ENCODE peak calls at places on chromosomes 6 and 20, in four cellular contexts. One of them, this sample, is unnamed.

GRCh38 chr6:106820412-106820852 is 154.1 kb downstream of the CD24 start:
- DNase-seq in neural progenitor cell: no peak
- DNase-seq in pancreas: no peak
- DNase-seq in DND-41: no peak
- DNase-seq in this sample: peak; percentile 42

GRCh38 chr20:56111951-56112730 is 106.8 kb upstream of the CBLN4 start:
- DNase-seq in pancreas: no peak
- DNase-seq in neural progenitor cell: no peak
- DNase-seq in DND-41: no peak
- DNase-seq in this sample: no peak

GRCh38 chr6:113696960-113697359 is 160.2 kb upstream of the MARCKS start:
- DNase-seq in DND-41: no peak
- DNase-seq in neural progenitor cell: no peak
- DNase-seq in pancreas: no peak
- DNase-seq in this sample: no peak

GRCh38 chr20:14992071-14992654 is 654.8 kb upstream of the FLRT3 start:
- DNase-seq in DND-41: no peak
- DNase-seq in pancreas: no peak
- DNase-seq in neural progenitor cell: no peak
- DNase-seq in this sample: no peak

GRCh38 chr6:112183271-112183671 is 71.1 kb downstream of the LAMA4 start:
- DNase-seq in neural progenitor cell: no peak
- DNase-seq in DND-41: no peak
- DNase-seq in pancreas: no peak
- DNase-seq in this sample: no peak

GRCh38 chr6:131660195-131660594 is 23.1 kb downstream of the ENPP3 start:
- DNase-seq in neural progenitor cell: no peak
- DNase-seq in pancreas: no peak
- DNase-seq in DND-41: no peak
- DNase-seq in this sample: no peak

GRCh38 chr6:167049275-167049674 is 50.1 kb downstream of the CEP43 start:
- DNase-seq in pancreas: no peak
- DNase-seq in DND-41: no peak
- DNase-seq in neural progenitor cell: no peak
- DNase-seq in this sample: no peak

GRCh38 chr6:3232017-3232838 is 4.8 kb upstream of the TUBB2B start:
- DNase-seq in DND-41: no peak
- DNase-seq in pancreas: no peak
- DNase-seq in neural progenitor cell: peak; percentile 45
- DNase-seq in this sample: no peak

GRCh38 chr6:39157511-39157910 is 42.5 kb upstream of the SAYSD1 start:
- DNase-seq in pancreas: no peak
- DNase-seq in DND-41: no peak
- DNase-seq in neural progenitor cell: no peak
- DNase-seq in this sample: no peak

GRCh38 chr20:41029150-41029872 is 689 bp downstream of the TOP1 start:
- DNase-seq in neural progenitor cell: peak; percentile 53
- DNase-seq in pancreas: no peak
- DNase-seq in DND-41: peak; percentile 52
- DNase-seq in this sample: peak; percentile 77

GRCh38 chr6:41174610-41175009 is 11.7 kb upstream of the TREM2 start:
- DNase-seq in pancreas: no peak
- DNase-seq in neural progenitor cell: no peak
- DNase-seq in DND-41: no peak
- DNase-seq in this sample: no peak

GRCh38 chr6:156807795-156808194 is 30.6 kb downstream of the ARID1B start:
- DNase-seq in DND-41: no peak
- DNase-seq in pancreas: no peak
- DNase-seq in neural progenitor cell: no peak
- DNase-seq in this sample: no peak

GRCh38 chr6:54248319-54248718 is 59.9 kb upstream of the TINAG start:
- DNase-seq in neural progenitor cell: no peak
- DNase-seq in DND-41: no peak
- DNase-seq in pancreas: no peak
- DNase-seq in this sample: no peak

GRCh38 chr20:44832724-44833123 is 22.4 kb upstream of the RIMS4 start:
- DNase-seq in DND-41: no peak
- DNase-seq in neural progenitor cell: no peak
- DNase-seq in pancreas: no peak
- DNase-seq in this sample: peak; percentile 51

GRCh38 chr20:24045621-24046020 is 57.0 kb upstream of the GGTLC1 start:
- DNase-seq in pancreas: no peak
- DNase-seq in neural progenitor cell: no peak
- DNase-seq in DND-41: peak; percentile 61
- DNase-seq in this sample: no peak

GRCh38 chr20:41286240-41286851 is 31.2 kb downstream of the ZHX3 start:
- DNase-seq in pancreas: no peak
- DNase-seq in DND-41: no peak
- DNase-seq in neural progenitor cell: no peak
- DNase-seq in this sample: no peak

GRCh38 chr6:138499303-138499991 is at the start of gene NHSL1:
- DNase-seq in pancreas: no peak
- DNase-seq in neural progenitor cell: peak; percentile 51
- DNase-seq in DND-41: no peak
- DNase-seq in this sample: peak; percentile 17

GRCh38 chr20:51318058-51318960 is 224.2 kb downstream of the NFATC2 start:
- DNase-seq in neural progenitor cell: peak; percentile 84
- DNase-seq in DND-41: peak; percentile 30
- DNase-seq in pancreas: peak; percentile 19
- DNase-seq in this sample: no peak

GRCh38 chr6:47655719-47656595 is 42.4 kb upstream of the ADGRF4 start:
- DNase-seq in DND-41: peak; percentile 27
- DNase-seq in neural progenitor cell: peak; percentile 50
- DNase-seq in pancreas: no peak
- DNase-seq in this sample: peak; percentile 78

GRCh38 chr6:35599761-35600658 is 87.3 kb upstream of the TULP1 start:
- DNase-seq in pancreas: no peak
- DNase-seq in DND-41: no peak
- DNase-seq in neural progenitor cell: no peak
- DNase-seq in this sample: no peak

GRCh38 chr6:8780653-8781052 is 345.3 kb upstream of the SLC35B3 start:
- DNase-seq in neural progenitor cell: no peak
- DNase-seq in pancreas: no peak
- DNase-seq in DND-41: no peak
- DNase-seq in this sample: no peak

GRCh38 chr6:71289802-71290175 is 1.2 kb downstream of the OGFRL1 start:
- DNase-seq in neural progenitor cell: no peak
- DNase-seq in DND-41: no peak
- DNase-seq in pancreas: no peak
- DNase-seq in this sample: no peak

GRCh38 chr20:19940945-19941590 is 76.1 kb upstream of the NAA20 start:
- DNase-seq in neural progenitor cell: no peak
- DNase-seq in DND-41: no peak
- DNase-seq in pancreas: no peak
- DNase-seq in this sample: no peak

GRCh38 chr20:19943021-19943659 is 74.0 kb upstream of the NAA20 start:
- DNase-seq in neural progenitor cell: no peak
- DNase-seq in pancreas: no peak
- DNase-seq in DND-41: no peak
- DNase-seq in this sample: no peak

GRCh38 chr20:19944772-19945459 is 72.2 kb upstream of the NAA20 start:
- DNase-seq in DND-41: no peak
- DNase-seq in pancreas: no peak
- DNase-seq in neural progenitor cell: no peak
- DNase-seq in this sample: no peak

GRCh38 chr20:19945732-19946670 is 71.2 kb upstream of the NAA20 start:
- DNase-seq in DND-41: no peak
- DNase-seq in pancreas: peak; percentile 49
- DNase-seq in neural progenitor cell: no peak
- DNase-seq in this sample: no peak

GRCh38 chr20:19942611-19943010 is 74.6 kb upstream of the NAA20 start:
- DNase-seq in DND-41: no peak
- DNase-seq in pancreas: no peak
- DNase-seq in neural progenitor cell: no peak
- DNase-seq in this sample: no peak
- H3K4me1 ChIP-seq in DND-41: peaks cover 5% of the 10 kb centered on the region
- H3K4me1 ChIP-seq in pancreas: peaks cover 45% of the 10 kb centered on the region
- H3K4me1 ChIP-seq in neural progenitor cell: no peaks in the 10 kb centered on the region
- H3K4me1 ChIP-seq in this sample: peaks cover 11% of the 10 kb centered on the region

GRCh38 chr6:154039231-154039842 is at the start of gene OPRM1:
- DNase-seq in DND-41: peak; percentile 26
- DNase-seq in neural progenitor cell: peak; percentile 94
- DNase-seq in pancreas: peak; percentile 34
- DNase-seq in this sample: no peak
- H3K36me3 ChIP-seq in DND-41: no peaks in the 10 kb centered on the region
- H3K36me3 ChIP-seq in neural progenitor cell: no peaks in the 10 kb centered on the region
- H3K36me3 ChIP-seq in pancreas: no peaks in the 10 kb centered on the region
- H3K36me3 ChIP-seq in this sample: no peaks in the 10 kb centered on the region

GRCh38 chr20:47500554-47500953 is 1.1 kb upstream of the NCOA3 start:
- DNase-seq in DND-41: no peak
- DNase-seq in pancreas: no peak
- DNase-seq in neural progenitor cell: no peak
- DNase-seq in this sample: peak; percentile 32
- H3K4me1 ChIP-seq in DND-41: peaks cover 31% of the 10 kb centered on the region
- H3K4me1 ChIP-seq in pancreas: peaks cover 16% of the 10 kb centered on the region
- H3K4me1 ChIP-seq in neural progenitor cell: peaks cover 17% of the 10 kb centered on the region
- H3K4me1 ChIP-seq in this sample: peaks cover 19% of the 10 kb centered on the region

GRCh38 chr6:33412140-33413009 is 1.6 kb downstream of the PHF1 start:
- DNase-seq in pancreas: no peak
- DNase-seq in DND-41: no peak
- DNase-seq in neural progenitor cell: no peak
- DNase-seq in this sample: no peak

GRCh38 chr6:33413200-33413599 is 2.4 kb downstream of the PHF1 start:
- DNase-seq in pancreas: no peak
- DNase-seq in neural progenitor cell: no peak
- DNase-seq in DND-41: no peak
- DNase-seq in this sample: no peak

GRCh38 chr6:33411632-33412005 is 805 bp downstream of the PHF1 start:
- DNase-seq in DND-41: no peak
- DNase-seq in neural progenitor cell: no peak
- DNase-seq in pancreas: no peak
- DNase-seq in this sample: no peak

GRCh38 chr6:33410050-33410710 is 634 bp upstream of the PHF1 start:
- DNase-seq in pancreas: peak; percentile 97
- DNase-seq in DND-41: peak; percentile 98
- DNase-seq in neural progenitor cell: peak; percentile 99
- DNase-seq in this sample: peak; percentile 99

GRCh38 chr6:33410711-33411631 is at the start of gene PHF1:
- DNase-seq in neural progenitor cell: no peak
- DNase-seq in DND-41: peak; percentile 78
- DNase-seq in pancreas: peak; percentile 78
- DNase-seq in this sample: no peak
- H3K36me3 ChIP-seq in neural progenitor cell: peaks cover 10% of the 10 kb centered on the region
- H3K36me3 ChIP-seq in DND-41: peaks cover 62% of the 10 kb centered on the region
- H3K36me3 ChIP-seq in pancreas: no peaks in the 10 kb centered on the region
- H3K36me3 ChIP-seq in this sample: peaks cover 4% of the 10 kb centered on the region

DNA sequence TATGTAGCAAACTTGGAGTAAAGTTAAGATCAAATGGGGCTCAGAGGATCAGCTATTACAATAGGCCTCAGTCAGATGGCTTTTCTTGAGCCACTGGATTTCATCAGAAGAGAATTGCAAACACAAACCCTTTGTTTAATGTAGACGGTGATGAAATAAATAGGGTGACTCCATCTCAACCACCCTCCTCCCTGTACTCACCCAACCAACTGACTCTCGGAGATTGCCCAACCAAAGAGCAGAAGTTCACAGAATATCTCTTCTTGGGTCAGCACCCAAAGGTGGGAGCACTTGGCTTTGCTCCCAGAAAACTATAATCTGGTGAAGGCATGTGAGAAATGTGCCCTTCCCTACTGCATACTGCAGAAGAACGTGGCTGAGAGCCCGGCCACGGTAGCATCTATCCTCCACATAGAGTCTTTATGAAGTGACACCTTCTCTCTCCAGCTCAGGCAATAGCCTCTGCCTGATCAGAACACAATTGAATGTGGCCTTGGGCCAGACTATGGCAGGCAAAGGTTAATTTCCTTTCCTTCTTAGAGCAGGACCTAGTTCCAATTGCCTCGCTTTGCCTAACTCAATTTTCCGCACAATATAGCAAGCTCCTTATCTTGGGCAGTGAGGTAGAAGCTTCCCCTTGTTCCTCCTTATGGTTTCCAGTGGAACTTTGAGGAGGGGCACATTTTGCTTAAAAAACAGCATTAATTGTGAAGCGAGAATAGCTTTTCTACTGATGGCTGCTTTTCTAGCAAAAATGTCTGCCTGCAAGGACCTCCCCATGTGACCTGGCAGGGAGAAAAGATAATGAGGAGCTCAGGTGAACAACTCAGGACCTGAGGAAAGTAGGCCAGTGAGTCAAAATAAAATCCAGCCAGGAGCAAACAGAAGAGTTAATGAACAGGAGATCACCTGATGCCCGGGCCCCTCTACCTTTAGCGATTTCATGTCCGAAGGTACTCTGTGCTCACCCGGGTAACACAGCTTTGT is 79.4 kb downstream of the GFOD1 start:
- DNase-seq in pancreas: peak; percentile 30
- DNase-seq in DND-41: no peak
- DNase-seq in neural progenitor cell: no peak
- DNase-seq in this sample: no peak
- H3K4me1 ChIP-seq in pancreas: peaks cover 8% of the 10 kb centered on the region
- H3K4me1 ChIP-seq in DND-41: no peaks in the 10 kb centered on the region
- H3K4me1 ChIP-seq in neural progenitor cell: peaks cover 6% of the 10 kb centered on the region
- H3K4me1 ChIP-seq in this sample: no peaks in the 10 kb centered on the region

GRCh38 chr20:59023616-59024015 is 4.4 kb downstream of the TUBB1 start:
- DNase-seq in DND-41: no peak
- DNase-seq in neural progenitor cell: no peak
- DNase-seq in pancreas: no peak
- DNase-seq in this sample: no peak
- H3K36me3 ChIP-seq in DND-41: peaks cover 64% of the 10 kb centered on the region
- H3K36me3 ChIP-seq in neural progenitor cell: peaks cover 4% of the 10 kb centered on the region
- H3K36me3 ChIP-seq in pancreas: no peaks in the 10 kb centered on the region
- H3K36me3 ChIP-seq in this sample: peaks cover 5% of the 10 kb centered on the region